ENCODE peak calls at places on chromosomes 12 and 14, in eight cellular contexts. J is MV-4-11; A is spleen; M is neural progenitor cell; W is stimulated activated CD8-positive, alpha-beta memory T cell treated with anti-CD3 and anti-CD28 coated beads, Interleukin-15, amount 100 ng/mL, for 1 hour; H is GM04504; B is Peyer's patch; L is CMK. Q is an unnamed sample.

GRCh38 chr12:47165934-47166333 is 86.2 kb upstream of the AMIGO2 start:
- DNase-seq in M (no peak), W (no peak), H (no peak), B (no peak), A (no peak), L (no peak), J (no peak), Q (no peak)

GRCh38 chr12:6667559-6668210 is 4.8 kb upstream of the ING4 start:
- DNase-seq in W (no peak), B (no peak), H (no peak), L (no peak), M (no peak), J (no peak), A (no peak), Q (no peak)

GRCh38 chr12:76863005-76863670 is 15.7 kb downstream of the CSRP2 start:
- DNase-seq in W (no peak), H (peak; percentile 91), J (no peak), A (no peak), L (no peak), B (no peak), M (no peak), Q (no peak)

GRCh38 chr12:131223791-131224567 is 270.3 kb downstream of the ADGRD1 start:
- DNase-seq in B (peak; percentile 86), J (no peak), A (peak; percentile 66), L (peak; percentile 49), H (no peak), M (no peak), W (no peak), Q (no peak)

GRCh38 chr12:122610911-122611310 is 83.9 kb downstream of the KNTC1 start:
- DNase-seq in A (no peak), B (no peak), M (no peak), H (no peak), L (no peak), W (no peak), J (no peak), Q (no peak)

GRCh38 chr14:96189288-96189711 is 15.3 kb upstream of the BDKRB2 start:
- DNase-seq in J (no peak), M (no peak), A (no peak), W (no peak), B (no peak), H (no peak), L (no peak), Q (no peak)

GRCh38 chr14:92619671-92620437 is 106.3 kb downstream of the RIN3 start:
- DNase-seq in W (no peak), B (no peak), A (peak; percentile 18), M (no peak), J (no peak), L (no peak), H (no peak), Q (no peak)

GRCh38 chr14:46034305-46034704 is 617.3 kb downstream of the RPL10L start:
- DNase-seq in H (no peak), A (no peak), W (no peak), L (no peak), M (peak; percentile 51), B (no peak), J (no peak), Q (no peak)

GRCh38 chr12:54725233-54725843 is 77.2 kb upstream of the DCD start:
- DNase-seq in L (no peak), J (peak; percentile 46), W (no peak), A (no peak), H (no peak), B (no peak), M (peak; percentile 60), Q (peak; percentile 40)

GRCh38 chr12:116400671-116401357 is 123.3 kb upstream of the MED13L start:
- DNase-seq in A (peak; percentile 50), W (no peak), L (no peak), H (no peak), B (no peak), M (no peak), J (peak; percentile 94), Q (no peak)

GRCh38 chr14:68656452-68656851 is 136.4 kb downstream of the ZFP36L1 start:
- DNase-seq in L (no peak), W (no peak), J (no peak), B (no peak), A (no peak), H (no peak), M (no peak), Q (no peak)

GRCh38 chr14:106460916-106461315 is 934.5 kb downstream of the TMEM121 start:
- DNase-seq in L (no peak), M (no peak), J (no peak), W (no peak), H (no peak), A (no peak), B (no peak), Q (no peak)

GRCh38 chr14:104870368-104871144 is 5.5 kb downstream of the CEP170B start:
- DNase-seq in J (no peak), B (no peak), M (peak; percentile 56), A (peak; percentile 72), H (no peak), W (peak; percentile 17), L (no peak), Q (peak; percentile 45)

GRCh38 chr12:70948976-70949336 is 28.4 kb upstream of the PTPRR start:
- DNase-seq in H (no peak), J (no peak), L (no peak), B (no peak), W (no peak), M (no peak), A (no peak), Q (no peak)

GRCh38 chr12:108696111-108696995 is 35.0 kb downstream of the CORO1C start:
- DNase-seq in L (no peak), H (peak; percentile 90), M (no peak), B (no peak), W (no peak), A (no peak), J (peak; percentile 64), Q (peak; percentile 71)

GRCh38 chr12:75135021-75135420 is 74.6 kb downstream of the KCNC2 start:
- DNase-seq in L (no peak), A (no peak), B (no peak), W (no peak), M (no peak), H (no peak), J (no peak), Q (no peak)

GRCh38 chr12:127650626-127651025 is 616.3 kb upstream of the TMEM132C start:
- DNase-seq in A (no peak), M (no peak), J (no peak), L (no peak), B (no peak), W (no peak), H (no peak), Q (no peak)

Q was measured in lung microvascular endothelial cell.